ENCODE peak calls at places on chromosome 12, in ten cellular contexts. K is cardiac fibroblast; Y is ovary; J is lower leg skin; Q is CD8-positive, alpha-beta memory T cell; P is pancreas; C is kidney epithelial cell; T is A673; B is bronchial epithelial cell; G is OCI-LY7. Z is an unnamed sample.

GRCh38 chr12:30610718-30611117 is 85.0 kb downstream of the IPO8 start:
- DNase-seq in K (no peak), Y (no peak), J (no peak), Q (no peak), P (no peak), C (no peak), T (no peak), B (no peak), G (no peak), Z (no peak)

GRCh38 chr12:126608607-126609175 is 1543.5 kb downstream of the AACS start:
- DNase-seq in K (peak; percentile 48), Y (no peak), J (no peak), Q (no peak), P (no peak), C (no peak), T (no peak), B (no peak), G (no peak), Z (peak; percentile 7)

GRCh38 chr12:129075451-129076208 is 222.4 kb downstream of the GLT1D1 start:
- DNase-seq in K (no peak), Y (no peak), J (peak; percentile 48), Q (no peak), P (no peak), C (no peak), T (no peak), B (no peak), G (no peak), Z (no peak)

GRCh38 chr12:111887916-111888745 is 46.1 kb downstream of the MAPKAPK5 start:
- DNase-seq in K (no peak), Y (no peak), J (no peak), Q (no peak), P (peak; percentile 24), C (no peak), T (no peak), B (no peak), G (no peak), Z (no peak)

GRCh38 chr12:62933871-62934798 is 815 bp downstream of the PPM1H start:
- DNase-seq in K (peak; percentile 33), Y (no peak), J (peak; percentile 85), Q (no peak), P (peak; percentile 50), C (no peak), T (peak; percentile 29), B (no peak), G (peak; percentile 34), Z (no peak)

GRCh38 chr12:27331299-27331926 is 1.2 kb upstream of the BMAL2 start:
- DNase-seq in K (peak; percentile 98), Y (no peak), J (no peak), Q (no peak), P (no peak), C (peak; percentile 99), T (peak; percentile 19), B (peak; percentile 100), G (no peak), Z (no peak)

GRCh38 chr12:119338593-119339363 is 4.2 kb downstream of the CCDC60 start:
- DNase-seq in K (no peak), Y (no peak), J (peak; percentile 20), Q (no peak), P (no peak), C (no peak), T (peak; percentile 9), B (no peak), G (no peak), Z (no peak)

GRCh38 chr12:52037248-52037861 is 13.9 kb upstream of the NR4A1 start:
- DNase-seq in K (peak; percentile 46), Y (peak; percentile 86), J (peak; percentile 96), Q (no peak), P (peak; percentile 68), C (no peak), T (peak; percentile 38), B (no peak), G (peak; percentile 52), Z (no peak)

GRCh38 chr12:55812088-55812487 is 5.4 kb downstream of the SARNP start:
- DNase-seq in K (no peak), Y (no peak), J (no peak), Q (no peak), P (no peak), C (no peak), T (no peak), B (no peak), G (no peak), Z (no peak)

GRCh38 chr12:55817352-55818139 is at the start of the genes ORMDL2 and SARNP:
- DNase-seq in K (peak; percentile 100), Y (peak; percentile 98), J (peak; percentile 99), Q (peak; percentile 91), P (peak; percentile 98), C (peak; percentile 99), T (peak; percentile 100), B (peak; percentile 100), G (peak; percentile 100), Z (peak; percentile 100)

GRCh38 chr12:55816876-55817351 is 610 bp downstream of the SARNP start:
- DNase-seq in K (no peak), Y (no peak), J (no peak), Q (no peak), P (no peak), C (no peak), T (peak; percentile 29), B (no peak), G (peak; percentile 24), Z (no peak)

GRCh38 chr12:55815473-55815872 is 2.1 kb downstream of the SARNP start:
- DNase-seq in K (no peak), Y (no peak), J (no peak), Q (no peak), P (no peak), C (no peak), T (no peak), B (no peak), G (no peak), Z (no peak)

DNA sequence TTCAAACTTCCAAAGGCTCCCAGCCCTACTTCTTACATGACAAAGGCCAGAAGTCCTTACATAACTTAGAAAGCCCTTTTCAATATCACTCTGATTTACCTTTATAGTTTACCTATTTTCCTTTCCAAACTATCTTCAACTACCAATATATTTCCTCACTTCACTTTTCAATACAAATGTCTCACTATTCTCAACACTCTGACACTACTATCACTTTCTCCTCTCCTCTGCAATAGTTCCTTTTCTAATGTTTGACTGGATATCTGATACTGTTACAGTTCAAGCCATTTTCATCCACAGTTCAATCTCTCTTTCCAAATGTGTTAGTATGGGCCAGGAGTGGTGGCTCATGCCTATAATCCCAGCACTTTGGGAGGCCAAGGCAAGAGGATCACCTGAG is 3.3 kb downstream of the SARNP start:
- DNase-seq in K (no peak), Y (no peak), J (no peak), Q (no peak), P (no peak), C (no peak), T (no peak), B (no peak), G (no peak), Z (no peak)
- H3K4me3 ChIP-seq in K (no peak overlapping the region), Y (no peak overlapping the region), J (no peak overlapping the region), Q (no peak overlapping the region), P (no peak overlapping the region), C (no peak overlapping the region), T (no peak overlapping the region), B (no peak overlapping the region), G (no peak overlapping the region), Z (no peak overlapping the region)

GRCh38 chr12:68011882-68012207 is 22.6 kb downstream of the IFNG-AS1 start:
- DNase-seq in K (peak; percentile 16), Y (no peak), J (no peak), Q (no peak), P (no peak), C (no peak), T (no peak), B (no peak), G (no peak), Z (peak; percentile 19)

GRCh38 chr12:68013181-68013580 is 23.9 kb downstream of the IFNG-AS1 start:
- DNase-seq in K (no peak), Y (no peak), J (no peak), Q (no peak), P (no peak), C (no peak), T (no peak), B (no peak), G (no peak), Z (no peak)

GRCh38 chr12:68011206-68011881 is 22.1 kb downstream of the IFNG-AS1 start:
- DNase-seq in K (no peak), Y (no peak), J (no peak), Q (no peak), P (no peak), C (no peak), T (no peak), B (no peak), G (no peak), Z (no peak)

GRCh38 chr12:68016136-68016535 is 26.9 kb downstream of the IFNG-AS1 start:
- DNase-seq in K (no peak), Y (no peak), J (no peak), Q (no peak), P (no peak), C (no peak), T (no peak), B (no peak), G (no peak), Z (no peak)

DNA sequence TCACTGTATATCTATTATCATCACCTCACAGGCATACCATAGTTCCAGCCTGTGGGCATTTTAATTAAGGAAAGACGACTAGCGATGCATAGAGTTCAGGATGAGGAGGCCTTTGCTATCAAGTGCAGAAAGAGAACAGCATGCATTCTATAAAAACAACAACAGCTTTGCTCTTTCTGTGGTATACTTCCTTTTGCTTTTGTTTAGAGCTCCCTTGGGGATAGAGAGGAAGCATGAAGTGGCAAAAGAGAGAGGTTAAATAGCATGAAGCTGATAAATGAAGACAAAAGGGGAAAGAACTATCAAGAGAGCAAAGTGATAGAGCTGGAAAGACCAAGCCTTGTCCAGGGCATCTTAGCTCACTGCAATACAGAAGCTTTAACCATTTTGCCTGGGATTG is 23.5 kb downstream of the IFNG-AS1 start:
- DNase-seq in K (peak; percentile 35), Y (no peak), J (no peak), Q (no peak), P (no peak), C (no peak), T (peak; percentile 73), B (no peak), G (peak; percentile 83), Z (no peak)
- H3K4me3 ChIP-seq in K (no peak overlapping the region), Y (no peak overlapping the region), J (no peak overlapping the region), Q (no peak overlapping the region), P (no peak overlapping the region), C (no peak overlapping the region), T (no peak overlapping the region), B (no peak overlapping the region), G (peak overlapping the region; percentile 30), Z (no peak overlapping the region)

DNA sequence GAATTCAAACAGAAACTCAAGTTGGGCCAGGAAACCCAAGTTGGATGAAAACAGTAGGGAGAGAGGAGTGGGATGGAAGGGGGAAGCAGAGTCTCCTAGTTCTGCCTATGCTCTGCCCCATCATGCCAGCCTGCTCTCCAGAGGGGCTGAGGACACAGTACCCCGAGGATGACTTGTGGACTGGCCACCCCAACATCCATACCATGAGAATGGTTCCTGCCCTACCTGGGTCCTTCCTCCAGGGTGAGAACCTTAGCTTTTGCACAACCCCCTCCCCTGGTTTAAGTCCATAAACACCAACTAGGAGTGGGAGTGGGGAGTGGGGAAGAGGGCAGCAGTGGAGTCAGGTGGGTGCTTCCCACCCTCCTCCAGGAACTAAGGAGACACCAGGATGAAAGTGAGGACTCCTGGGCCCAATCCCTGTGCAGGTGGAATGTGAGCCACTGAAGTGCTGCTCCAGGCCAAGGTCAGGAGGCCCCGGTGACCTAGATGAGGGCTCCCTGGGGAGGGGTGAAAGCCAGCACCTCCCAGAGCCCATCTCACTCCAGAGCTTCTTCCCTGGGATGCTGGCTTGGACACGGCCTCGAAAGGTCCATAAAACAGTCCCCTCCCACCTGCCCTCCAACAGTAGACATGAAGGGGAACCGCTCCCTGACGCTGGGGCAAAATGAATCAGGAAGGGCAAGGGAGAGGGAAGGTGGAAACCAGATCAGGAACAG is 6.6 kb downstream of the ZNF385A start:
- DNase-seq in K (no peak), Y (no peak), J (peak; percentile 82), Q (no peak), P (no peak), C (no peak), T (no peak), B (no peak), G (no peak), Z (no peak)
- H3K4me3 ChIP-seq in K (no peak overlapping the region), Y (no peak overlapping the region), J (no peak overlapping the region), Q (no peak overlapping the region), P (no peak overlapping the region), C (no peak overlapping the region), T (peak overlapping the region; percentile 39), B (no peak overlapping the region), G (no peak overlapping the region), Z (no peak overlapping the region)

GRCh38 chr12:57237952-57238853 is 8.7 kb downstream of the SHMT2 start:
- DNase-seq in K (no peak), Y (no peak), J (no peak), Q (no peak), P (no peak), C (no peak), T (peak; percentile 65), B (no peak), G (peak; percentile 76), Z (no peak)
- H3K4me3 ChIP-seq in K (no peak overlapping the region), Y (peak overlapping the region; percentile 26), J (peak overlapping the region; percentile 5), Q (peak overlapping the region; percentile 28), P (peak overlapping the region; percentile 59), C (peak overlapping the region; percentile 26), T (peak overlapping the region; percentile 61), B (peak overlapping the region; percentile 55), G (peak overlapping the region; percentile 74), Z (peak overlapping the region; percentile 65)